ENCODE peak calls at places on chromosome 15, in six cellular contexts. R is H9, P is IMR-90, M is mesenchymal stem cell, E is neuronal stem cell, K is H1. I is an unnamed sample.

GRCh38 chr15:88663216-88663615 is 24.4 kb downstream of the ISG20 start:
- DNase-seq in E (no peak), R (no peak), K (peak), M (no peak), P (no peak), I (no peak)

GRCh38 chr15:92958105-92958504 is 58.0 kb downstream of the CHD2 start:
- DNase-seq in E (no peak), P (peak), M (peak), K (no peak), R (no peak), I (no peak)

GRCh38 chr15:78621810-78622402 is 1.1 kb upstream of the CHRNA3 start:
- DNase-seq in E (no peak), R (no peak), P (no peak), K (peak), M (no peak), I (no peak)

GRCh38 chr15:50137330-50137761 is 18.3 kb upstream of the ATP8B4 start:
- DNase-seq in P (peak), K (no peak), E (no peak), R (no peak), M (peak), I (peak)

GRCh38 chr15:24955549-24955929 is 752 bp downstream of the SNRPN start:
- DNase-seq in E (no peak), M (no peak), P (no peak), K (peak), R (no peak), I (no peak)

GRCh38 chr15:47427463-47427862 is 289.8 kb upstream of the SEMA6D start:
- DNase-seq in E (no peak), P (peak), R (no peak), K (no peak), M (no peak), I (no peak)

GRCh38 chr15:45185903-45186770 is 1.6 kb downstream of the SHF start:
- DNase-seq in P (peak), M (no peak), K (no peak), E (no peak), R (no peak), I (peak)

GRCh38 chr15:75712668-75713337 is at the start of gene CSPG4:
- DNase-seq in M (peak), E (no peak), P (peak), K (peak), R (peak), I (peak)

GRCh38 chr15:59140422-59141226 is 35.7 kb downstream of the CCNB2 start:
- DNase-seq in M (no peak), E (no peak), R (no peak), K (no peak), P (peak), I (no peak)

GRCh38 chr15:74301583-74302374 is 65.7 kb downstream of the CCDC33 start:
- DNase-seq in E (no peak), R (no peak), K (no peak), P (no peak), M (no peak), I (no peak)

GRCh38 chr15:36079021-36079420 is 500.4 kb upstream of the CDIN1 start:
- DNase-seq in K (no peak), R (no peak), E (no peak), P (no peak), M (no peak), I (no peak)
- H3K14ac ChIP-seq in K (no peak), R (no peak), E (no peak), P (no peak), M (no peak), I (no peak)

DNA sequence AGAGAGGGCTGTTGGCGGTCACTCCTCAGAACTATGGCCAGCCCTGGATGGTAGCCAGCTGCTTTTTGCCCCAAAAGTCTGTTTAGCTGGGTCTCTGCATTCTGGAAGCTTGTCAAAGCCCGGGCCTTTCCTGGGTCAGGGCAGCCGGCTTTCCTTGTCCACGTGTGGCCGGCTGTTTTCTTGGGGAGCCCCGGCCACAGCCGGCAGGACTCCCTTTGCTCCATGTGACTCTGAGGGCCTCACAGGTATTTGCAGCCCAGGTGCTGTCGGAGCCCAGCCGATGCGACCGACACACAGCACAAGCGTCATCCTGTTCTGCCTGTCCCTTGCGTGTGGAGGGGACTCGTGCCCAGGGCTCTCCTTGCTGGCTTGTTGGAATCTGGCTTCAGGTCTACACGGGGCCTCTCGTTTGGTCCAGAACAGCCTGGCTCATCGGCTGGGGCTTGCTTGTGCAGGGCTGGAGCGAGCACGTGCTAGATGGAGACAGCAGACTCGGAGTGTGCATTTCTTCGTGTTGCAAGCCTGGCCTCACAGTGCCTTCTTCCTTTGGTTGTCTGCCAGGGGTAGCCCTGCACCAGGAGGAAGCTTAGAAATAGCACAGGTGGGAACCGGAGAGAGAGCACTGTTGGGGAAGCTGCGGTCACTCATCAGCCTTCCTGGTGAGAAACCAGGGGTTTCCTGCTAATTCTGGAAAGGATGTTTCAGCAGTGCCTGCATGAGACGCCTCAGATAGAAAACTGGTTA is 51.4 kb downstream of the PGPEP1L start:
- DNase-seq in M (no peak), E (no peak), R (no peak), K (no peak), P (no peak), I (no peak)
- H3K27ac ChIP-seq in M (no peak), E (no peak), R (no peak), K (no peak), P (no peak), I (no peak)

DNA sequence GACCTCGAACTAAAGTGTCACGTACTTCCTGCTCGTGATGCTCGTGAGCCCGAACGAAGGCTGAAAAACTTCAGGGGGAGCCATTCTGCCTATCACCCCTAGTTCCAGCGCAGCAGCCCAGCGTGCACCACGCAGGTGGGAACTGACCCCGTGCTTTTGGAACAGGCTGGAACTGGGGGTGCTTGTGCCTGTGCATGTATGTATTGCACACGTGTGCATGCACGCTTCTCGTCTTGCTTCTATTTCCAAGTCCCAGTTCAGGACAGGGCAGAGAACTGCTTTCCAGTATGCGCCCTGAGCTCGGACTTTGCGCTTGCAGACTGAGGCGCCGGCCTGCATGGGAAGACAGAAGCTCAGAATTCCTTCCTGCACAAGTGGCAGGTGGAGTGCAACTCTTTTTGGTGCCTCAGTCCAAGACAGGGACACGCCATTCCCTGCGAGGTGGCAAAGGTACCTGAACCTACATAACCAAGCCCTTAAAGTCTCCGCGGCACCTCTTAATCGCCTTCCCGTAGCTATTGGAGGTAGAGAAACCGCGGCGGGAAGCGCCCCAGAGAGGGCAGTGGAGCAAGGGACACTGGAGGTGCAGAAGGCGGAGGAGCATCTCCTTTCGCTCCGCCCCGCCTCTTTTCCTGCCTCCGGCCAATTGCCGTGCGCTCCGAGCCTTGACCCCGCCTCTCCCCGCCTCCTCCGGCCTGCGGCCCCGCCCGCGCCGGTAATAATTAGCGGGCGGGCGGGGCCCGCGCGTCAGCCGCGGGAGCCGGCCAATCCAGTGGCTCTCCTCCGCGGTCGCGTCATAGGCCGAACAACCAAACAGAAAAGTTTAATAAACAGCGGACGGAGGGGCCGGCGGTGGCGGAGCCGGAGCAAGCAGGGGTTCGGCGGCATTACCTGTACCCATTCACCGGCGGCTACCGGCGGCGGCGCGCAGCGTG is at the start of gene ZFAND6:
- DNase-seq in P (peak), K (peak), M (peak), E (peak), R (peak), I (peak)
- H3K4ac ChIP-seq in P (no peak), K (peak), M (no peak), E (no peak), R (no peak), I (peak)

GRCh38 chr15:67329984-67330733 is 75.6 kb downstream of the IQCH start:
- DNase-seq in P (no peak), E (no peak), M (no peak), K (no peak), R (no peak), I (peak)

GRCh38 chr15:67331676-67332075 is 77.1 kb downstream of the IQCH start:
- DNase-seq in E (no peak), P (peak), M (no peak), K (no peak), R (no peak), I (no peak)

GRCh38 chr15:67334973-67335372 is 80.4 kb downstream of the IQCH start:
- DNase-seq in E (no peak), K (no peak), P (no peak), M (no peak), R (no peak), I (peak)

GRCh38 chr15:67340630-67341029 is 86.0 kb downstream of the IQCH start:
- DNase-seq in E (no peak), P (no peak), K (no peak), M (no peak), R (no peak), I (no peak)

GRCh38 chr15:67335534-67336222 is 81.1 kb downstream of the IQCH start:
- DNase-seq in R (no peak), P (no peak), M (no peak), E (no peak), K (no peak), I (no peak)
- H3K14ac ChIP-seq in R (no peak), P (no peak), M (no peak), E (no peak), K (no peak), I (no peak)

GRCh38 chr15:84834227-84834955 is 17.2 kb downstream of the ALPK3 start:
- DNase-seq in P (no peak), K (no peak), R (no peak), M (no peak), E (no peak), I (no peak)

GRCh38 chr15:84834969-84835368 is 17.8 kb downstream of the ALPK3 start:
- DNase-seq in K (no peak), R (no peak), E (no peak), M (no peak), P (no peak), I (no peak)

GRCh38 chr15:84832446-84833040 is 15.4 kb downstream of the ALPK3 start:
- DNase-seq in M (no peak), P (no peak), E (no peak), R (no peak), K (no peak), I (no peak)

GRCh38 chr15:84835661-84836384 is 18.7 kb downstream of the ALPK3 start:
- DNase-seq in K (no peak), P (no peak), M (no peak), E (no peak), R (no peak), I (no peak)

GRCh38 chr15:84833447-84833846 is 16.3 kb downstream of the ALPK3 start:
- DNase-seq in E (no peak), K (no peak), M (peak), P (peak), R (no peak), I (no peak)
- H3K27ac ChIP-seq in E (no peak), K (no peak), M (no peak), P (no peak), R (no peak), I (no peak)

I was measured in trophoblast cell.